ENCODE peak calls at places on chromosomes 3 and 15, in four cellular contexts. One of them, this sample, is unnamed.

GRCh38 chr3:179533274-179533673 is 29.5 kb upstream of the ACTL6A start:
- DNase-seq in HCT116: no peak
- DNase-seq in breast epithelium: no peak
- DNase-seq in tibial nerve: no peak
- DNase-seq in this sample: no peak

GRCh38 chr3:178159691-178160090 is 376.5 kb upstream of the KCNMB2 start:
- DNase-seq in breast epithelium: no peak
- DNase-seq in HCT116: no peak
- DNase-seq in tibial nerve: no peak
- DNase-seq in this sample: no peak

GRCh38 chr3:30308131-30308530 is 298.3 kb upstream of the TGFBR2 start:
- DNase-seq in breast epithelium: no peak
- DNase-seq in HCT116: no peak
- DNase-seq in tibial nerve: no peak
- DNase-seq in this sample: no peak

GRCh38 chr3:6736781-6737180 is 124.1 kb upstream of the GRM7 start:
- DNase-seq in HCT116: no peak
- DNase-seq in tibial nerve: no peak
- DNase-seq in breast epithelium: no peak
- DNase-seq in this sample: no peak

GRCh38 chr15:77419050-77419835 is 661 bp downstream of the PEAK1 start:
- DNase-seq in HCT116: no peak
- DNase-seq in breast epithelium: peak; percentile 19
- DNase-seq in tibial nerve: peak; percentile 10
- DNase-seq in this sample: peak; percentile 54

GRCh38 chr3:136535906-136536305 is 216.3 kb downstream of the STAG1 start:
- DNase-seq in breast epithelium: no peak
- DNase-seq in tibial nerve: no peak
- DNase-seq in HCT116: no peak
- DNase-seq in this sample: no peak

GRCh38 chr3:134029734-134030381 is at the start of gene SLCO2A1:
- DNase-seq in tibial nerve: no peak
- DNase-seq in HCT116: no peak
- DNase-seq in breast epithelium: peak; percentile 68
- DNase-seq in this sample: no peak

GRCh38 chr3:108590443-108590842 is 921 bp downstream of the DZIP3 start:
- DNase-seq in breast epithelium: no peak
- DNase-seq in tibial nerve: no peak
- DNase-seq in HCT116: no peak
- DNase-seq in this sample: no peak

GRCh38 chr15:75361989-75362641 is 6.3 kb downstream of the MAN2C1 start:
- DNase-seq in tibial nerve: no peak
- DNase-seq in HCT116: no peak
- DNase-seq in breast epithelium: no peak
- DNase-seq in this sample: no peak

GRCh38 chr3:194619741-194620140 is 13.5 kb downstream of the TMEM44 start:
- DNase-seq in tibial nerve: no peak
- DNase-seq in breast epithelium: no peak
- DNase-seq in HCT116: no peak
- DNase-seq in this sample: peak; percentile 23

GRCh38 chr3:155995525-155996370 is 124.6 kb upstream of the KCNAB1 start:
- DNase-seq in tibial nerve: no peak
- DNase-seq in breast epithelium: no peak
- DNase-seq in HCT116: peak; percentile 54
- DNase-seq in this sample: no peak

GRCh38 chr3:64318670-64319271 is 93.5 kb upstream of the PRICKLE2 start:
- DNase-seq in HCT116: no peak
- DNase-seq in tibial nerve: no peak
- DNase-seq in breast epithelium: no peak
- DNase-seq in this sample: no peak

GRCh38 chr3:39779511-39780230 is 29.7 kb upstream of the MYRIP start:
- DNase-seq in tibial nerve: no peak
- DNase-seq in HCT116: no peak
- DNase-seq in breast epithelium: no peak
- DNase-seq in this sample: no peak

GRCh38 chr3:12430086-12430485 is 54.2 kb upstream of the TSEN2 start:
- DNase-seq in tibial nerve: no peak
- DNase-seq in HCT116: no peak
- DNase-seq in breast epithelium: no peak
- DNase-seq in this sample: no peak

GRCh38 chr3:118526758-118527526 is 507.7 kb downstream of the IGSF11 start:
- DNase-seq in breast epithelium: no peak
- DNase-seq in tibial nerve: no peak
- DNase-seq in HCT116: no peak
- DNase-seq in this sample: no peak

GRCh38 chr3:107524214-107525100 is 1.7 kb downstream of the BBX start:
- DNase-seq in tibial nerve: peak; percentile 56
- DNase-seq in breast epithelium: peak; percentile 39
- DNase-seq in HCT116: no peak
- DNase-seq in this sample: peak; percentile 77

GRCh38 chr15:90762109-90762508 is 45.0 kb downstream of the BLM start:
- DNase-seq in tibial nerve: peak; percentile 89
- DNase-seq in breast epithelium: no peak
- DNase-seq in HCT116: no peak
- DNase-seq in this sample: peak; percentile 64

GRCh38 chr15:45790325-45790943 is 155.6 kb downstream of the SQOR start:
- DNase-seq in breast epithelium: no peak
- DNase-seq in HCT116: peak; percentile 6
- DNase-seq in tibial nerve: peak; percentile 23
- DNase-seq in this sample: no peak

GRCh38 chr15:64438653-64439447 is 21.5 kb upstream of the ZNF609 start:
- DNase-seq in HCT116: no peak
- DNase-seq in breast epithelium: no peak
- DNase-seq in tibial nerve: no peak
- DNase-seq in this sample: no peak

GRCh38 chr15:27707216-27707710 is 391.9 kb downstream of the OCA2 start:
- DNase-seq in tibial nerve: no peak
- DNase-seq in HCT116: no peak
- DNase-seq in breast epithelium: no peak
- DNase-seq in this sample: no peak

GRCh38 chr3:163508212-163508611 is 1570.1 kb downstream of the SI start:
- DNase-seq in tibial nerve: no peak
- DNase-seq in HCT116: no peak
- DNase-seq in breast epithelium: no peak
- DNase-seq in this sample: no peak

GRCh38 chr15:98745650-98746374 is 97.5 kb downstream of the IGF1R start:
- DNase-seq in breast epithelium: no peak
- DNase-seq in HCT116: no peak
- DNase-seq in tibial nerve: no peak
- DNase-seq in this sample: no peak

GRCh38 chr15:53072077-53072476 is 281.9 kb upstream of the ONECUT1 start:
- DNase-seq in tibial nerve: no peak
- DNase-seq in HCT116: peak; percentile 18
- DNase-seq in breast epithelium: peak; percentile 17
- DNase-seq in this sample: no peak

GRCh38 chr3:121989943-121990342 is 32.1 kb downstream of the ILDR1 start:
- DNase-seq in tibial nerve: no peak
- DNase-seq in breast epithelium: no peak
- DNase-seq in HCT116: no peak
- DNase-seq in this sample: no peak

GRCh38 chr3:128494152-128494650 is 1.2 kb upstream of the GATA2 start:
- DNase-seq in breast epithelium: no peak
- DNase-seq in HCT116: no peak
- DNase-seq in tibial nerve: no peak
- DNase-seq in this sample: no peak

GRCh38 chr3:12228461-12228860 is 60.4 kb upstream of the PPARG start:
- DNase-seq in HCT116: no peak
- DNase-seq in tibial nerve: no peak
- DNase-seq in breast epithelium: no peak
- DNase-seq in this sample: no peak

GRCh38 chr3:5019411-5020261 is 40.4 kb downstream of the BHLHE40 start:
- DNase-seq in tibial nerve: no peak
- DNase-seq in HCT116: no peak
- DNase-seq in breast epithelium: no peak
- DNase-seq in this sample: no peak

GRCh38 chr3:126897943-126898342 is 85.0 kb upstream of the PLXNA1 start:
- DNase-seq in tibial nerve: no peak
- DNase-seq in HCT116: no peak
- DNase-seq in breast epithelium: no peak
- DNase-seq in this sample: no peak

GRCh38 chr15:80695911-80696651 is 971 bp downstream of the ABHD17C start:
- DNase-seq in tibial nerve: no peak
- DNase-seq in HCT116: no peak
- DNase-seq in breast epithelium: peak; percentile 20
- DNase-seq in this sample: no peak

GRCh38 chr15:67100808-67101581 is 35.6 kb downstream of the SMAD3 start:
- DNase-seq in HCT116: no peak
- DNase-seq in breast epithelium: no peak
- DNase-seq in tibial nerve: no peak
- DNase-seq in this sample: no peak

GRCh38 chr3:101383656-101384055 is 63.3 kb upstream of the IMPG2 start:
- DNase-seq in breast epithelium: no peak
- DNase-seq in HCT116: no peak
- DNase-seq in tibial nerve: no peak
- DNase-seq in this sample: no peak

GRCh38 chr3:101388706-101389105 is 68.3 kb upstream of the IMPG2 start:
- DNase-seq in HCT116: no peak
- DNase-seq in tibial nerve: no peak
- DNase-seq in breast epithelium: no peak
- DNase-seq in this sample: no peak

GRCh38 chr3:101391413-101391812 is 71.0 kb upstream of the IMPG2 start:
- DNase-seq in tibial nerve: no peak
- DNase-seq in breast epithelium: no peak
- DNase-seq in HCT116: no peak
- DNase-seq in this sample: no peak

GRCh38 chr3:101384426-101384825 is 64.1 kb upstream of the IMPG2 start:
- DNase-seq in HCT116: no peak
- DNase-seq in breast epithelium: no peak
- DNase-seq in tibial nerve: no peak
- DNase-seq in this sample: no peak

DNA sequence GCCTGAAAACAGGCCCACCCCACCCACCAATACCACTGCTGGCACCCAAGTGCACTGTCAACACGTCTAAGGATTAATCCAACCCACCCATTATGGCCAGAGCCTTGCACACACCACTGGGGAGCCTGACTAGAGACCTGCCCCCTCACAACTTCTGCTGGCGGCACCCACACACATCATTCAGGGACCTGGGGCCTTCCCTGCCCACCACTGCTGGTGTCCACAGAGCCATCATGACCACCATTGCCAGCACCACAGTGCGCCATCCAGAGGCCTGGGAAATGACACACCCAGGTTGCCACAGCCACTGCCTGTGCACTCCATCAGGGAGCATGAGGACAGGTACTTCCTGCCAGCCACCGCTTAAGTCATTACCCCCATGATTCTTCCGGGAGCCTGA is 67.0 kb upstream of the IMPG2 start:
- DNase-seq in HCT116: no peak
- DNase-seq in tibial nerve: no peak
- DNase-seq in breast epithelium: no peak
- DNase-seq in this sample: no peak
- TF ChIP-seq CTCF in HCT116: no peak
- TF ChIP-seq CTCF in tibial nerve: no peak
- TF ChIP-seq CTCF in breast epithelium: no peak
- TF ChIP-seq CTCF in this sample: no peak

DNA sequence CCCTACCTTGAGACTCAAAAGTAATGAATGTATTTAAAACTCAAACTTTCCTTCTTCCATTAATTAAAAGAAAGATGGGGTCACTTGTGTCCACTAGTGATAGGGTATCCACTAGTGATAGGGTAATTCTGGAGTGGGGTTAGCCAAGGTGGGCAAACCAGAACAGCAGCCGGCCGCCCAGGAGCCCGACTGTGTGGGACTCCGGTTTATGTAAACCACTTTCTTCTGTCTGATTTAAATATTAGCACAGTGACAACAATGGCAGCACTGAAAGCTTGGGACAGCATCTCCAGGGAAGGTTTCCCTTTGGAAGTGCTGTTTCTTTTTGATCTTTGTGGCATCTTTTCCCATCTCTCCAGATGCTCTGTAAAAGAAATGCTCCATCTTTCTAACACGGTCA is 722 bp downstream of the MYZAP start:
- DNase-seq in tibial nerve: no peak
- DNase-seq in HCT116: no peak
- DNase-seq in breast epithelium: no peak
- DNase-seq in this sample: no peak
- H3K27ac ChIP-seq in tibial nerve: no peak overlapping the region
- H3K27ac ChIP-seq in HCT116: no peak overlapping the region
- H3K27ac ChIP-seq in breast epithelium: peak overlapping the region; percentile 88
- H3K27ac ChIP-seq in this sample: no peak overlapping the region

DNA sequence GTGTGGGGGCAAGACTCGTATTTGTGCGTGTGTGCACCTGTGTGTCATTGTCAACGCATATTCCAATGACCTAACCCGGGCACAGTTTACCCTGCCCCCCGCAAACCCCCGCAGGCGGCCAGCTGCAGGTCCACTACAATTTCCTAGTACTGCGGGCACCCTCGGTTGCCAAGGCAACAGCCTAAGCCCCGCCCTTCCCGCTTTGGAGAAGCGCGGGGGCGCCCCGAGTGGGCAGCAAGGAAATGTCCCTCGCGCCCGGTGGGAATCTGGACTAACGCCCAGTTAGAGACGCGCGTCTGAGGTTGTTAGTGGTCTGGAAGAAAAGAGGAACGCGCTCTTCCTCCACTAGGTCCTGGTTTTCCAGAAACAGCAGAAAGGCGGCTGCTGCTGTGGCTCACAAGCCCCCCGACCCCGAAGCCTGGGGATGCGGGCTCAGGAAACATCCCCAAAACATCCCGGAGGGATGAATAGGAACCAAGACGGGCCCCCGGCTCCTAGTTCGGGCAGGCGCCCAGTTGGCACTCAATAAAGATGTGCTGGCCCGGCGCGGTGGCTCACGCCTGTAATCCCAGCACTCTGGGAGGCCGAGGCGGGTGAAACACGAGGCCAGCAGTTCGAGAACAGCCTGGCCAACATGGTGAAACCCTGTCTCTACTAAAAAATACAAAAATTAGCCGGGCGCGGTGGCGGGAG is 1.1 kb downstream of the ABHD14A start:
- DNase-seq in tibial nerve: peak; percentile 66
- DNase-seq in breast epithelium: peak; percentile 60
- DNase-seq in HCT116: no peak
- DNase-seq in this sample: peak; percentile 86
- TF ChIP-seq CTCF in tibial nerve: peak; percentile 34
- TF ChIP-seq CTCF in breast epithelium: no peak
- TF ChIP-seq CTCF in HCT116: peak; percentile 24
- TF ChIP-seq CTCF in this sample: no peak

GRCh38 chr3:115623414-115623868 is at the start of gene GAP43:
- DNase-seq in tibial nerve: peak; percentile 4
- DNase-seq in HCT116: no peak
- DNase-seq in breast epithelium: no peak
- DNase-seq in this sample: peak; percentile 48
- H3K27ac ChIP-seq in tibial nerve: peak within 1 kb of the TSS; percentile 52
- H3K27ac ChIP-seq in HCT116: no peak within 1 kb of the TSS
- H3K27ac ChIP-seq in breast epithelium: no peak within 1 kb of the TSS
- H3K27ac ChIP-seq in this sample: no peak within 1 kb of the TSS

GRCh38 chr3:185822957-185823279 is 1.9 kb downstream of the IGF2BP2 start:
- DNase-seq in breast epithelium: no peak
- DNase-seq in tibial nerve: no peak
- DNase-seq in HCT116: no peak
- DNase-seq in this sample: no peak

GRCh38 chr3:185824051-185824466 is 783 bp downstream of the IGF2BP2 start:
- DNase-seq in tibial nerve: no peak
- DNase-seq in HCT116: no peak
- DNase-seq in breast epithelium: no peak
- DNase-seq in this sample: no peak

GRCh38 chr3:185822221-185822956 is 2.5 kb downstream of the IGF2BP2 start:
- DNase-seq in HCT116: no peak
- DNase-seq in breast epithelium: no peak
- DNase-seq in tibial nerve: no peak
- DNase-seq in this sample: no peak

GRCh38 chr3:185824467-185825378 is at the start of gene IGF2BP2:
- DNase-seq in breast epithelium: no peak
- DNase-seq in HCT116: no peak
- DNase-seq in tibial nerve: peak; percentile 19
- DNase-seq in this sample: peak; percentile 72

GRCh38 chr3:185823280-185824044 is 1.4 kb downstream of the IGF2BP2 start:
- DNase-seq in breast epithelium: no peak
- DNase-seq in tibial nerve: peak; percentile 12
- DNase-seq in HCT116: no peak
- DNase-seq in this sample: peak; percentile 57
- TF ChIP-seq CTCF in breast epithelium: no peak
- TF ChIP-seq CTCF in tibial nerve: no peak
- TF ChIP-seq CTCF in HCT116: no peak
- TF ChIP-seq CTCF in this sample: no peak